ENCODE peak calls at places on chromosomes 16 and 17, in eight cellular contexts. M is tibial artery, P is left ventricle myocardium inferior, D is GM23248, L is ascending aorta, K is adrenal gland, Z is A549, U is stomach. E is an unnamed sample.

GRCh38 chr16:49471038-49471727 is 97.6 kb downstream of the C16orf78 start:
- DNase-seq in U (peak; percentile 1), P (no peak), K (peak; percentile 2), M (no peak), Z (no peak), L (no peak), D (no peak), E (no peak)

GRCh38 chr16:10813123-10813455 is 5.5 kb downstream of the TVP23A start:
- DNase-seq in L (no peak), K (no peak), D (no peak), Z (no peak), M (no peak), U (no peak), P (no peak), E (no peak)

GRCh38 chr17:44850612-44851011 is 2.9 kb downstream of the HIGD1B start:
- DNase-seq in L (no peak), P (peak; percentile 55), Z (no peak), M (no peak), K (no peak), U (no peak), D (no peak), E (peak; percentile 8)

GRCh38 chr17:13355054-13355453 is 246.7 kb downstream of the HS3ST3A1 start:
- DNase-seq in D (no peak), P (no peak), L (no peak), M (no peak), U (no peak), Z (no peak), K (no peak), E (no peak)

GRCh38 chr16:31452631-31453106 is 6.6 kb upstream of the ARMC5 start:
- DNase-seq in U (no peak), M (peak; percentile 23), D (peak; percentile 91), Z (peak; percentile 76), L (no peak), K (peak; percentile 42), P (no peak), E (no peak)

GRCh38 chr17:15782809-15783208 is 50.7 kb downstream of the TBC1D26 start:
- DNase-seq in L (no peak), P (peak; percentile 70), M (peak; percentile 53), U (peak; percentile 45), Z (no peak), K (peak; percentile 64), D (peak; percentile 81), E (no peak)

GRCh38 chr16:87169509-87169985 is 147.6 kb downstream of the C16orf95 start:
- DNase-seq in P (no peak), U (no peak), Z (no peak), K (no peak), M (no peak), D (peak; percentile 61), L (no peak), E (no peak)

GRCh38 chr17:17419166-17419565 is 57.6 kb upstream of the MED9 start:
- DNase-seq in D (no peak), M (no peak), U (no peak), P (no peak), L (no peak), Z (no peak), K (no peak), E (no peak)

GRCh38 chr17:76274559-76274956 is 9.4 kb downstream of the UBALD2 start:
- DNase-seq in D (no peak), U (no peak), M (no peak), K (no peak), P (no peak), L (no peak), Z (no peak), E (no peak)

GRCh38 chr17:76275382-76276068 is 10.4 kb downstream of the UBALD2 start:
- DNase-seq in Z (no peak), L (no peak), P (no peak), D (no peak), M (no peak), K (no peak), U (no peak), E (no peak)

GRCh38 chr17:76276461-76277299 is 11.5 kb downstream of the UBALD2 start:
- DNase-seq in M (no peak), K (no peak), P (no peak), U (no peak), D (peak; percentile 89), L (no peak), Z (no peak), E (no peak)

GRCh38 chr17:76277300-76278267 is 12.4 kb downstream of the UBALD2 start:
- DNase-seq in P (no peak), M (no peak), L (no peak), Z (no peak), D (no peak), K (no peak), U (no peak), E (no peak)

DNA sequence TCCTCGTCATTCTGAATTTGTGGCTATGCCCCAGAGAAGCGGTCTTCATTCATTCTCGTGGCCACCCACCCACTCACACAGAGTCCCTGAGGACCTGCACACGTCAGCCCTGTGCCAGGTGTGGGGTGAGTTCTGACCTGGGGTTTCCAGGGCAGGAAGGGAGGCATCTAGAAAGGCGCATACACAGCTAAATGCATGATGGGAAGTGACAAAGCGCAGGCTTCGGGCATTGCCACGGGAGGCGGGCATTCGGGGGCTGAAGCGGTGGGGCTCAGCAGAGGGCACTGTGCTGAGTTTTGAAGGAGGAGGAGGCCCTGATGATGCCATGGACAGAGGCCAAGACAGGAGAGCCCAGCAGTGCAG is 10.9 kb downstream of the UBALD2 start:
- DNase-seq in L (no peak), P (no peak), K (no peak), U (no peak), Z (no peak), M (no peak), D (no peak), E (no peak)
- H3K4me3 ChIP-seq in L (no peak overlapping the region), P (no peak overlapping the region), K (no peak overlapping the region), U (no peak overlapping the region), Z (no peak overlapping the region), M (no peak overlapping the region), D (no peak overlapping the region), E (no peak overlapping the region)

DNA sequence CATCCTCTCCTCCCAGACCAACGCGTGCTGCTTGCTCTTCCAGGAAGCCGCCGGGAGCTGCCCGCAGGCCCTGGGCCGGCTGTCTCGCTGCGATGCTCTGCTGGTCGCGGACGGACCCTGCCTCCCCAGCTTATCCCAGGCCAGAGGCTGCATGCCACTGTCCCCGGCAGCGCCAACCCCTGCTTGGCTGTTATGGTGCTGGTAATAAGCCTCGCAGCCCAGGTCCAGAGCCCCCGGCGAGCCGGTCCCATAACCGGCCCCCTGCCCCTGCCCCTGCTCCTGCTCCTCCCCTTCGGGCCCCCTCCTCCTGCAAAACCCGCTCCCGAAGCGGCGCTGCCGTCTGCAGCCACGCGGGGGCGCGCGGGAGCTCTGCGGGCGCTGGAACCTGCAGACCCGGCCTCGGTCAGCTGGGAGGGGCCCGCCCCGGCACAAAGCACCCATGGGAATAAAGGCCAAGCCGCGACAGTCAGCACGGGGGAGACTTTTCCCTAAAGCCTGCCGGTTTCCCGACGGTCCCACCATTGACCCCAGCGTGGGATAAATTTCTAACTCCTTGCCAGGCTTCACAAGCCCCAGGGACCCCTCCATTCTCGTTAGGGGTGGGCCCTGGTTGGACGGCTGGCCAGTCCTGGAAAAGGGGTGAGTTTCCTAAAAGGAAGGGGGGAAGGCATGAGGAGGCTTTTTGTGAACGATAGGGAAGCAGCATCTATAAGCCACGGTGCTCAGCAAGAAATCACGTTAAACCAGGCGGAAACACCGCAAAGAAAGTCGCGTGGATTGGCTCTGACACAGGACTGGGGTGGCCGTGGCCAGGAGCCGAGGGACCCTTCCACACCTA is 11.2 kb downstream of the ENPP7 start:
- DNase-seq in D (peak; percentile 61), U (peak; percentile 83), P (peak; percentile 71), M (peak; percentile 53), Z (peak; percentile 69), L (no peak), K (peak; percentile 75), E (peak; percentile 16)
- H3K4me1 ChIP-seq in D (no peaks in the 10 kb centered on the region), U (peaks cover 22% of the 10 kb centered on the region), P (peaks cover 17% of the 10 kb centered on the region), M (no peaks in the 10 kb centered on the region), Z (peaks cover 18% of the 10 kb centered on the region), L (no peaks in the 10 kb centered on the region), K (peaks cover 6% of the 10 kb centered on the region), E (no peaks in the 10 kb centered on the region)

GRCh38 chr17:60396412-60396811 is 4.5 kb upstream of the USP32 start:
- DNase-seq in L (no peak), K (no peak), P (no peak), U (no peak), D (no peak), Z (no peak), M (no peak), E (no peak)
- H3K27ac ChIP-seq in L (no peak overlapping the region), K (no peak overlapping the region), P (no peak overlapping the region), U (no peak overlapping the region), D (no peak overlapping the region), Z (no peak overlapping the region), M (no peak overlapping the region), E (no peak overlapping the region)

GRCh38 chr16:25419123-25419522 is 161.5 kb upstream of the ZKSCAN2 start:
- DNase-seq in U (no peak), D (no peak), M (no peak), Z (no peak), K (no peak), P (no peak), L (no peak), E (no peak)
- H3K4me3 ChIP-seq in U (no peak overlapping the region), D (no peak overlapping the region), M (no peak overlapping the region), Z (no peak overlapping the region), K (no peak overlapping the region), P (no peak overlapping the region), L (no peak overlapping the region), E (no peak overlapping the region)

GRCh38 chr16:85136705-85137322 is 24.5 kb upstream of the CIBAR2 start:
- DNase-seq in D (no peak), M (no peak), L (no peak), K (peak; percentile 72), U (peak; percentile 31), Z (peak; percentile 38), P (peak; percentile 52), E (peak; percentile 78)

GRCh38 chr16:85139888-85140339 is 27.6 kb upstream of the CIBAR2 start:
- DNase-seq in U (no peak), K (no peak), M (no peak), Z (no peak), D (no peak), P (no peak), L (no peak), E (no peak)

GRCh38 chr16:85138825-85139627 is 26.8 kb upstream of the CIBAR2 start:
- DNase-seq in Z (no peak), L (no peak), U (no peak), K (no peak), M (no peak), P (no peak), D (no peak), E (no peak)

GRCh38 chr16:85137323-85138072 is 25.2 kb upstream of the CIBAR2 start:
- DNase-seq in K (peak; percentile 95), U (peak; percentile 93), L (peak; percentile 74), P (peak; percentile 96), M (peak; percentile 94), Z (peak; percentile 42), D (peak; percentile 95), E (peak; percentile 92)

DNA sequence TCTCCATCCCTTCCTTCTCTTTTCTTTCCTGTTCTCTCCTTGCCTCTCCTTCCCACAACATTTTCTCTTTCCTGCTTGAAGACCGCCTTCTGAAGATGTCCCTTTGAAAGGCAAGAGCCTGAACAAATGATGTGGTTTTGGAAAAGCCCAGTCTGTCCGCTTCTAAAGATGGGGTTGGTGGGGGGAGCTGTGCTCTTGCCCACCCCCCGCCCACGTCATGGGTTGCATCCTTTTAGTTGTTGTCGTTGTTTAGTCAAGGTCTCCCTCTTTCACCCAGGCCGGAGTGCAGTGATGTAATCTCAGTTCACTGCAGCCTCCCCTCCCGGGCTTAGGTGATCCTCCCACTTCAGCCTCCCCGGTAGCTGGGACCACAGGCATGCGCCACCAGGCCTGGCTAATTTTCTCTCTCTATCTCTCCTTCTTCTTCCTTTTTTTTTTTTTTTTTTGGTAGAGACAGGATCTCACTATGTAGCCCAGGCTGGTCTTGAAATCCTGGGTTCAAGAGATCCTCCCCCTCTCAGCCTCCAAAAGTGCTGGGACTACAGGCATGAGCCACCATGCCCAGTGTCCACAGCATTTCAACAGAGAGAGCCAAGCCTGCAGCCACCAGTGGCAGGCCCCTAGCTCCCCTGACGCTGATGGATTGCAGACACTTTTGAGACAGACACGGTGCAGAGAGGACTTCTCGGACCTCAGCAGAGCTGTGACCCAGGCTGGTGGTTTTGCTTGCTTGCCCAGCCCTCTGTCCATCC is 26.0 kb upstream of the CIBAR2 start:
- DNase-seq in L (no peak), M (no peak), Z (no peak), P (no peak), U (no peak), K (no peak), D (no peak), E (no peak)
- H3K4me1 ChIP-seq in L (peaks cover 3% of the 10 kb centered on the region), M (peaks cover 4% of the 10 kb centered on the region), Z (peaks cover 10% of the 10 kb centered on the region), P (peaks cover 70% of the 10 kb centered on the region), U (peaks cover 28% of the 10 kb centered on the region), K (peaks cover 12% of the 10 kb centered on the region), D (peaks cover 8% of the 10 kb centered on the region), E (peaks cover 28% of the 10 kb centered on the region)

E was measured in gastrocnemius medialis.